ENCODE peak calls at places on chromosomes 12 and 14, in eight cellular contexts. Z is transverse colon, P is breast epithelium, G is GM12878, M is HepG2, X is endothelial cell of umbilical vein, D is HCT116, T is esophagus muscularis mucosa. O is an unnamed sample.

GRCh38 chr12:89353188-89353822 is 1.0 kb upstream of the DUSP6 start:
- DNase-seq in Z (peak; percentile 79), P (peak; percentile 74), G (no peak), M (peak; percentile 89), X (peak; percentile 81), D (peak; percentile 31), T (no peak), O (peak; percentile 85)

GRCh38 chr12:28104893-28105864 is 85.1 kb upstream of the CCDC91 start:
- DNase-seq in Z (no peak), P (no peak), G (no peak), M (no peak), X (no peak), D (no peak), T (no peak), O (no peak)

GRCh38 chr14:71675126-71675901 is 256.9 kb upstream of the RGS6 start:
- DNase-seq in Z (no peak), P (no peak), G (no peak), M (no peak), X (no peak), D (no peak), T (no peak), O (no peak)

GRCh38 chr14:68396411-68396930 is 396.4 kb downstream of the ZFP36L1 start:
- DNase-seq in Z (no peak), P (no peak), G (no peak), M (no peak), X (no peak), D (no peak), T (no peak), O (no peak)

GRCh38 chr14:59116984-59117415 is 71.5 kb upstream of the DAAM1 start:
- DNase-seq in Z (no peak), P (no peak), G (peak; percentile 44), M (no peak), X (no peak), D (peak; percentile 89), T (no peak), O (no peak)

GRCh38 chr12:3247077-3247476 is 169.9 kb downstream of the TSPAN9 start:
- DNase-seq in Z (no peak), P (no peak), G (no peak), M (no peak), X (no peak), D (no peak), T (no peak), O (no peak)

GRCh38 chr14:95981939-95982338 is 57.2 kb upstream of the C14orf132 start:
- DNase-seq in Z (no peak), P (no peak), G (no peak), M (peak; percentile 3), X (no peak), D (no peak), T (no peak), O (no peak)

GRCh38 chr14:60304509-60304908 is 55.5 kb downstream of the PPM1A start:
- DNase-seq in Z (no peak), P (no peak), G (no peak), M (peak; percentile 56), X (no peak), D (no peak), T (no peak), O (no peak)

GRCh38 chr12:38392584-38393144 is 76.1 kb downstream of the ALG10B start:
- DNase-seq in Z (no peak), P (no peak), G (no peak), M (no peak), X (no peak), D (no peak), T (no peak), O (no peak)

GRCh38 chr14:69812725-69813124 is 15.7 kb upstream of the SLC10A1 start:
- DNase-seq in Z (peak; percentile 47), P (no peak), G (no peak), M (peak; percentile 43), X (no peak), D (no peak), T (peak; percentile 19), O (no peak)

GRCh38 chr14:24395609-24396580 is 2.9 kb upstream of the NYNRIN start:
- DNase-seq in Z (no peak), P (no peak), G (no peak), M (no peak), X (no peak), D (no peak), T (no peak), O (peak; percentile 51)

GRCh38 chr14:69002069-69002468 is 23.0 kb upstream of the ACTN1 start:
- DNase-seq in Z (peak; percentile 27), P (no peak), G (no peak), M (peak; percentile 73), X (no peak), D (no peak), T (no peak), O (no peak)

GRCh38 chr12:62684586-62685295 is 218.1 kb downstream of the MON2 start:
- DNase-seq in Z (peak; percentile 27), P (peak; percentile 61), G (no peak), M (no peak), X (no peak), D (no peak), T (peak; percentile 95), O (peak; percentile 87)

GRCh38 chr12:24228980-24229730 is 279.7 kb upstream of the SOX5 start:
- DNase-seq in Z (no peak), P (no peak), G (no peak), M (no peak), X (peak; percentile 49), D (no peak), T (no peak), O (no peak)

GRCh38 chr14:50954811-50955372 is 10.6 kb upstream of the PYGL start:
- DNase-seq in Z (no peak), P (no peak), G (no peak), M (peak; percentile 33), X (peak; percentile 85), D (peak; percentile 23), T (no peak), O (no peak)

GRCh38 chr12:6200266-6201198 is at the start of gene CD9:
- DNase-seq in Z (peak; percentile 88), P (peak; percentile 85), G (no peak), M (no peak), X (peak; percentile 56), D (peak; percentile 46), T (no peak), O (no peak)

GRCh38 chr12:69345742-69346141 is 2.4 kb upstream of the LYZ start:
- DNase-seq in Z (no peak), P (no peak), G (no peak), M (no peak), X (no peak), D (no peak), T (no peak), O (no peak)

DNA sequence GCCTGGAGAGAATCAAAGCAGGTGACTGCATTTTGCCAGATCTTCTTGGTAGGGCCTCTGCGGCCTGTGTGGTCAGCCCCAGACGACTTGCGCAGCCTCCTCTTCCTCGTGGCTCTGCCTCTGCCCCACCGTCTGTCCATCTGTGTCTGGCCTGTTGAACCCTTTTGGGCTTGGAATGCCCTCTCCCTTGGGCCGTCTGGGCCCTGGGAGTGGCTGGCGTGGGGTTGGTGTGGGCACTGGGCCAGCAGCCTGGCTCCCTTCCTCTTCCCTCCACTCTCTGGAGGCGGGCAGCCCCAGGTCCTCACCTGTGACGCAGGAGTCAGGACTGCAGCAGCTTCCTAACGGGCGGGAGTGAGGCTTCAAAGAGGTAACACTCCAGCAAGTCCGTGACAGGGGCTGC is 9.7 kb upstream of the CCDC197 start:
- DNase-seq in Z (no peak), P (no peak), G (no peak), M (no peak), X (no peak), D (no peak), T (no peak), O (no peak)
- TF ChIP-seq POLR2A in Z (no peak), P (no peak), G (no peak), M (no peak), X (no peak), D (no peak), T (no peak), O (no peak)

DNA sequence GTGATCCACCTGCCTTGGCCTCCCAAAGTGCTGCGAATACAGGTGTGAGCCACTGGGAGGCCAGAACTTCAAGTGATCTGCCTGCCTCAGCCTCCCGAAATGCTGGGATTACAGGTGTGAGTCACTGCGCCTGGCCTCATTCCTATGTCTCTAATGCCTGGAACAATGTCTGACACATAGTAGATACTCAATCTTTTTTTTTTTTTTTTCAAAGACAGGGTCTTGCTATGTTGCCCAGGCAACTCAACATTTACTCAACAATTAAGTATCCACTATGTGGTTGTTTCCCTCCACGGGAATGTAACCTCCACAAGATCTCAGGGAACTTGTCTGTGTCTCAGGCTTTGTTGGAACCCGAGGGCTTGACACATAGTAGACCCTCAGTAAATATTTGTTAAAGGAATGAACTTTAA is 3.1 kb upstream of the TMEM120B start:
- DNase-seq in Z (no peak), P (no peak), G (no peak), M (peak; percentile 54), X (peak; percentile 20), D (peak; percentile 51), T (no peak), O (no peak)
- H3K27ac ChIP-seq in Z (no peak overlapping the region), P (no peak overlapping the region), G (no peak overlapping the region), M (peak overlapping the region; percentile 4), X (no peak overlapping the region), D (no peak overlapping the region), T (peak overlapping the region; percentile 85), O (no peak overlapping the region)

GRCh38 chr14:74922752-74923401 is at the start of gene RPS6KL1:
- DNase-seq in Z (peak; percentile 88), P (peak; percentile 82), G (no peak), M (peak; percentile 74), X (peak; percentile 87), D (peak; percentile 68), T (no peak), O (peak; percentile 89)
- TF ChIP-seq POLR2AphosphoS5 in Z (peak; percentile 48), P (peak; percentile 23), G (no peak), M (peak; percentile 27), X (peak; percentile 59), D (peak; percentile 41), T (peak; percentile 67), O (no peak)

GRCh38 chr12:57235012-57235727 is 5.7 kb downstream of the SHMT2 start:
- DNase-seq in Z (no peak), P (no peak), G (no peak), M (peak; percentile 63), X (peak; percentile 24), D (no peak), T (no peak), O (peak; percentile 74)

GRCh38 chr12:57236224-57236924 is 6.9 kb downstream of the SHMT2 start:
- DNase-seq in Z (no peak), P (no peak), G (no peak), M (no peak), X (no peak), D (no peak), T (no peak), O (no peak)

GRCh38 chr12:57236925-57237652 is 7.6 kb downstream of the SHMT2 start:
- DNase-seq in Z (no peak), P (no peak), G (no peak), M (no peak), X (no peak), D (no peak), T (no peak), O (no peak)

GRCh38 chr12:57234571-57235011 is 5.1 kb downstream of the SHMT2 start:
- DNase-seq in Z (no peak), P (no peak), G (no peak), M (no peak), X (no peak), D (no peak), T (no peak), O (no peak)

DNA sequence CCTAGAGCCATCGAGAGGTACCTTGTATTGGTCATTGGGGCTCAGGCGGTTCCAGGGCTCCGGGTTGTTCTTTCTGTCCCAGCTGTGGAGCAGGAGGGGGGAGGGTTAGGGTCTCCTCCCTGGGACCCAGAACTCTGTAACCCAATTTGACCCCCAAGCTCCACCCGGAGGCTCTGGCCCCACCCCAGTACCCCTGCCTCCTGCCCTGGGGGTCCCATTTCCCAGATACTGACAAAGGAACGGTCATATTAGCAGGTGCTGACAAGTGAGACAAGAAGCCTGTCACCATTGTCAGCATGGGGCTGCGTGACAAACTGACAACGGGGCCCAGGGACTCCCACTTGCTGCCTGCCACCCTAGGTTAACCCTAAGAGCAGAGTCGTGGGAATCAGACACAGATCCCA is 6.2 kb downstream of the SHMT2 start:
- DNase-seq in Z (no peak), P (no peak), G (no peak), M (no peak), X (no peak), D (no peak), T (no peak), O (no peak)
- TF ChIP-seq POLR2A in Z (no peak), P (no peak), G (no peak), M (peak; percentile 17), X (no peak), D (no peak), T (no peak), O (no peak)